ENCODE peak calls at places on chromosomes 12 and 14, in ten cellular contexts. R is central memory CD8-positive, alpha-beta T cell; V is tibial artery; C is iris pigment epithelial cell; O is CD8-positive, alpha-beta memory T cell; G is CD8-positive, alpha-beta T cell; Q is activated CD4-positive, alpha-beta T cell treated with anti-CD3 and anti-CD28 coated beads, Interleukin-2, amount 50 U/mL, for 48 hours; P is NCI-H345; T is stimulated activated CD4-positive, alpha-beta T cell treated with anti-CD3 and anti-CD28 coated beads, Interleukin-12 subunit alpha, Interleukin-12 subunit beta, amount 100 ng/mL, for 4 hours; F is cerebellar cortex. M is an unnamed sample.

GRCh38 chr14:66677780-66678179 is 169.8 kb downstream of the GPHN start:
- DNase-seq in R (no peak), V (no peak), C (no peak), O (no peak), G (no peak), Q (no peak), P (no peak), T (no peak), F (no peak), M (no peak)

GRCh38 chr12:42798811-42799438 is 209.4 kb upstream of the PRICKLE1 start:
- DNase-seq in R (no peak), V (no peak), C (peak), O (no peak), G (no peak), Q (no peak), P (no peak), T (no peak), F (no peak), M (no peak)

GRCh38 chr12:95393191-95393790 is 80.7 kb upstream of the METAP2 start:
- DNase-seq in R (no peak), V (no peak), C (no peak), O (no peak), G (no peak), Q (no peak), P (no peak), T (no peak), F (no peak), M (no peak)

GRCh38 chr14:73237219-73237785 is at the start of gene PAPLN:
- DNase-seq in R (no peak), V (no peak), C (peak), O (no peak), G (no peak), Q (no peak), P (no peak), T (no peak), F (no peak), M (no peak)

GRCh38 chr12:52815676-52816075 is 1.8 kb upstream of the KRT4 start:
- DNase-seq in R (no peak), V (no peak), C (no peak), O (no peak), G (no peak), Q (no peak), P (no peak), T (no peak), F (no peak), M (no peak)

GRCh38 chr12:54017845-54018607 is 9.2 kb downstream of the HOXC8 start:
- DNase-seq in R (peak), V (peak), C (peak), O (peak), G (peak), Q (peak), P (peak), T (peak), F (peak), M (peak)

GRCh38 chr12:27177716-27178115 is 66.4 kb upstream of the STK38L start:
- DNase-seq in R (no peak), V (no peak), C (peak), O (no peak), G (no peak), Q (no peak), P (no peak), T (no peak), F (no peak), M (no peak)

GRCh38 chr14:106372870-106373657 is 846.7 kb downstream of the TMEM121 start:
- DNase-seq in R (peak), V (no peak), C (no peak), O (peak), G (peak), Q (peak), P (peak), T (peak), F (peak), M (peak)

GRCh38 chr12:125773033-125773432 is 707.8 kb downstream of the AACS start:
- DNase-seq in R (no peak), V (no peak), C (no peak), O (no peak), G (no peak), Q (peak), P (peak), T (no peak), F (peak), M (no peak)

GRCh38 chr14:100534528-100535286 is 52.5 kb downstream of the BEGAIN start:
- DNase-seq in R (peak), V (no peak), C (no peak), O (no peak), G (no peak), Q (no peak), P (no peak), T (no peak), F (no peak), M (no peak)

GRCh38 chr12:124626841-124627502 is 59.6 kb upstream of the NCOR2 start:
- DNase-seq in R (no peak), V (peak), C (peak), O (no peak), G (no peak), Q (no peak), P (peak), T (no peak), F (peak), M (no peak)

GRCh38 chr14:99320621-99321235 is 48.7 kb upstream of the BCL11B start:
- DNase-seq in R (no peak), V (no peak), C (no peak), O (no peak), G (no peak), Q (no peak), P (no peak), T (no peak), F (no peak), M (no peak)

GRCh38 chr12:72330291-72330690 is 58.1 kb downstream of the TRHDE start:
- DNase-seq in R (no peak), V (no peak), C (peak), O (no peak), G (no peak), Q (no peak), P (no peak), T (no peak), F (no peak), M (no peak)

GRCh38 chr14:70934502-70935134 is 27.4 kb downstream of the PCNX1 start:
- DNase-seq in R (no peak), V (no peak), C (peak), O (peak), G (no peak), Q (no peak), P (no peak), T (no peak), F (no peak), M (no peak)

GRCh38 chr14:31968107-31968810 is 108.8 kb upstream of the ARHGAP5 start:
- DNase-seq in R (no peak), V (no peak), C (peak), O (no peak), G (no peak), Q (no peak), P (no peak), T (no peak), F (peak), M (no peak)

GRCh38 chr12:70028515-70028914 is 203.5 kb downstream of the MYRFL start:
- DNase-seq in R (no peak), V (no peak), C (no peak), O (no peak), G (no peak), Q (no peak), P (no peak), T (no peak), F (no peak), M (no peak)

GRCh38 chr12:120710805-120711296 is 593 bp downstream of the UNC119B start:
- DNase-seq in R (no peak), V (no peak), C (no peak), O (peak), G (no peak), Q (peak), P (peak), T (peak), F (peak), M (peak)

GRCh38 chr12:105279460-105280056 is 43.6 kb upstream of the APPL2 start:
- DNase-seq in R (peak), V (no peak), C (peak), O (peak), G (peak), Q (peak), P (peak), T (peak), F (peak), M (peak)

GRCh38 chr12:27635349-27635972 is 60.8 kb upstream of the REP15 start:
- DNase-seq in R (no peak), V (no peak), C (peak), O (no peak), G (no peak), Q (no peak), P (peak), T (no peak), F (peak), M (no peak)

GRCh38 chr14:57136669-57137068 is 132.0 kb downstream of the EXOC5 start:
- DNase-seq in R (no peak), V (no peak), C (no peak), O (no peak), G (no peak), Q (no peak), P (peak), T (no peak), F (peak), M (no peak)

GRCh38 chr14:39102265-39102968 is 618 bp downstream of the SEC23A start:
- DNase-seq in R (no peak), V (no peak), C (peak), O (no peak), G (peak), Q (no peak), P (peak), T (no peak), F (peak), M (no peak)

GRCh38 chr12:131910302-131911110 is 16.1 kb downstream of the ULK1 start:
- DNase-seq in R (no peak), V (no peak), C (no peak), O (no peak), G (no peak), Q (no peak), P (no peak), T (no peak), F (no peak), M (no peak)

GRCh38 chr12:26918321-26919215 is 19.2 kb downstream of the INTS13 start:
- DNase-seq in R (no peak), V (no peak), C (peak), O (no peak), G (no peak), Q (no peak), P (no peak), T (no peak), F (no peak), M (no peak)

GRCh38 chr14:100065161-100065871 is at the start of gene EVL:
- DNase-seq in R (peak), V (no peak), C (no peak), O (peak), G (peak), Q (peak), P (no peak), T (peak), F (no peak), M (peak)

GRCh38 chr14:102558566-102558965 is 33.9 kb upstream of the RCOR1 start:
- DNase-seq in R (no peak), V (no peak), C (no peak), O (no peak), G (no peak), Q (no peak), P (no peak), T (no peak), F (no peak), M (no peak)